ENCODE peak calls at places on chromosome 5, in four cellular contexts. K, T, W and H are unnamed samples.
A peak's percentile ranks its signal among the peaks of the same experiment; 100 is the strongest.

GRCh38 chr5:94621763-94622162 is 3.3 kb downstream of the SLF1 start:
- DNase-seq in K (no peak), W (no peak), T (no peak), H (no peak)

GRCh38 chr5:73969195-73970059 is 343.4 kb downstream of the ARHGEF28 start:
- DNase-seq in W (no peak), K (no peak), T (no peak), H (no peak)

GRCh38 chr5:76641514-76642120 is 18.4 kb upstream of the F2RL2 start:
- DNase-seq in K (peak; percentile 27), W (peak; percentile 47), T (no peak), H (peak; percentile 60)

GRCh38 chr5:80182802-80183645 is 72.8 kb downstream of the SERINC5 start:
- DNase-seq in W (no peak), K (no peak), T (no peak), H (peak; percentile 56)

GRCh38 chr5:142745268-142745667 is 24.9 kb upstream of the ARHGAP26 start:
- DNase-seq in T (no peak), W (no peak), K (no peak), H (no peak)

GRCh38 chr5:150777685-150778084 is 872 bp upstream of the SMIM3 start:
- DNase-seq in T (no peak), W (no peak), K (no peak), H (no peak)

GRCh38 chr5:140109050-140109817 is 4.7 kb upstream of the PURA start:
- DNase-seq in W (no peak), T (no peak), K (no peak), H (no peak)

GRCh38 chr5:149283611-149284480 is 12.2 kb downstream of the AFAP1L1 start:
- DNase-seq in T (no peak), K (no peak), W (no peak), H (no peak)

DNA sequence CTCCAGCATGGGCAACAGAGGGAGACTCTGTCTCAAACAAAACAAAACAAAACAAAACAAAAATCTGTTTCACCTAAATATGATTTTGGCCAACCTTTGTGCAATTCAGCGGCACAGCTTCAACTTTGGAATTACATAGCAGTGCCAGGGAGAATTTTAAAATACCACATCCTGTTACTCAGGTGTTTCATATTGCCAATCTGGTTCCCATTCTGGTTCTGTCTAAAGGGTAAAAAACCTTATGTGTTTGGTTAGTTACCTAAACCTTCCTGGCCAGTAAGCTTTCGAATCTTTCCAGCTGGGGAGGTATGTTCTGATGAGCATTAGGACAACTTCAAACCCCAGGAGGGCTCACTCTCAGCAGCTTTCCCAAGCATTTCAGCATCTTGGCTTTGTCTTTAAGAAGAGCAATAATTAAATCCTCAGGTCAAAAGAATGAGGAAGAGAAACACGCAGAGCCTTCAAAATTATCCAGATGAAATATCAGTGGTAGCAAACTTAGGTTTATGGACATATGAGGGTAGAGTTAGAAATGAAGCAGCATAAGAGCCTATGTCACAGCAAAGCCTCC is 2.7 kb downstream of the DAB2 start:
- DNase-seq in W (no peak), T (no peak), K (no peak), H (no peak)
- H3K4me1 ChIP-seq in W (peaks cover 4% of the 10 kb centered on the region), T (peaks cover 1% of the 10 kb centered on the region), K (peaks cover 32% of the 10 kb centered on the region), H (no peaks in the 10 kb centered on the region)

GRCh38 chr5:69416699-69417098 is 1.8 kb downstream of the MARVELD2 start:
- DNase-seq in T (no peak), K (no peak), W (no peak), H (no peak)

GRCh38 chr5:69414885-69415583 is at the start of gene MARVELD2:
- DNase-seq in K (peak; percentile 88), W (peak; percentile 13), T (peak; percentile 68), H (peak; percentile 17)

GRCh38 chr5:69418559-69418958 is 3.6 kb downstream of the MARVELD2 start:
- DNase-seq in W (no peak), K (no peak), T (no peak), H (no peak)

GRCh38 chr5:69415584-69415958 is 655 bp downstream of the MARVELD2 start:
- DNase-seq in T (no peak), K (peak; percentile 27), W (no peak), H (no peak)

GRCh38 chr5:69416180-69416579 is 1.3 kb downstream of the MARVELD2 start:
- DNase-seq in K (no peak), T (no peak), W (no peak), H (no peak)
- H3K4me3 ChIP-seq in K (peak overlapping the region; percentile 73), T (peak overlapping the region; percentile 88), W (no peak overlapping the region), H (no peak overlapping the region)

GRCh38 chr5:123528878-123529277 is 16.9 kb downstream of the CSNK1G3 start:
- DNase-seq in T (no peak), W (no peak), K (no peak), H (no peak)

GRCh38 chr5:123528059-123528458 is 16.1 kb downstream of the CSNK1G3 start:
- DNase-seq in K (no peak), W (no peak), T (no peak), H (no peak)

GRCh38 chr5:123535648-123536047 is 23.7 kb downstream of the CSNK1G3 start:
- DNase-seq in W (no peak), T (no peak), K (no peak), H (no peak)

GRCh38 chr5:123527190-123527589 is 15.2 kb downstream of the CSNK1G3 start:
- DNase-seq in T (no peak), K (no peak), W (no peak), H (no peak)

GRCh38 chr5:123530728-123531127 is 18.8 kb downstream of the CSNK1G3 start:
- DNase-seq in K (no peak), T (no peak), W (no peak), H (no peak)
- H3K27ac ChIP-seq in K (no peak overlapping the region), T (no peak overlapping the region), W (no peak overlapping the region), H (no peak overlapping the region)

DNA sequence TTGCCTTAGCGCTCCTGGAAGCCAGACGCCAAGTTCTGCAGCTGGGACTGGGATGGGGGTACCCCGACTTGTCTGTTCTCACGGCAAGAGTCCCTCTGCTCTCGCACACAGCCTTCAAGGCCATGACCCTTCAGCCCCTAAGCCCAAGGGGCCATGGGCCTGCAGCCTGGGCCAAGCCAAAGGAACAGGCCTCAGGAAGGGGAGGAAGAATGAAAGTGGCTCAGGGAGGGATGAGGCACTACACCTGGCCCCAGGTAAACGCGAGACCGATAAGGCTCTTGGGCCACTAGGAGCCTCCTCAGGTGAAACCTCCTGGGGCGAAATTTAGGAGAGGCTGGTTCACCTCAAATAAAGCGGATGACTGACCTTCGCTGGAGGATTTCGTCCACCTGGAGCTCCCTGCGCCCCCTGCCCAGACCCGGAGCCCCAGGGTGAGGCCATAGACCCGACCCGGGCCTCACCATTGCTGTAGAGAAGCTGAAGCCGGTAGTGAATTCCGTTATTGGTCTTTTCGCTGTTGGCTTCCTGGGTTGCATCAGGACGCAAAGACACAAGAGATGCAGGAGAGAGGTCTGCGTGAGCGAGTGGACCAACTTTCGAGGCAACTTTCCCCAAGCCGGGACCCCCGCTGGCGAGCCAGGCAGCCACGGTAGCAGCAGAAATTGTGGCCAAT is 3.7 kb downstream of the EBF1 start:
- DNase-seq in K (no peak), T (no peak), W (no peak), H (no peak)
- H3K4me1 ChIP-seq in K (no peaks in the 10 kb centered on the region), T (peaks cover 7% of the 10 kb centered on the region), W (peaks cover 26% of the 10 kb centered on the region), H (peaks cover 35% of the 10 kb centered on the region)

GRCh38 chr5:137888489-137888874 is 775 bp upstream of the PKD2L2 start:
- DNase-seq in K (no peak), T (no peak), W (no peak), H (peak; percentile 2)
- H3K4me3 ChIP-seq in K (peak overlapping the region; percentile 55), T (no peak overlapping the region), W (peak overlapping the region; percentile 58), H (peak overlapping the region; percentile 67)

GRCh38 chr5:119338326-119338957 is 17.4 kb upstream of the TNFAIP8 start:
- DNase-seq in T (no peak), W (no peak), K (no peak), H (no peak)
- H3K27ac ChIP-seq in T (no peak overlapping the region), W (peak overlapping the region; percentile 2), K (no peak overlapping the region), H (peak overlapping the region; percentile 75)